ENCODE peak calls at places on chromosomes 6 and 20, in eight cellular contexts. One of them, this sample, is unnamed.

GRCh38 chr6:1436334-1437306 is 47.2 kb downstream of the FOXF2 start:
- DNase-seq in IMR-90: peak
- DNase-seq in foreskin fibroblast: peak
- DNase-seq in cardiac fibroblast: peak
- DNase-seq in AG04450: peak
- DNase-seq in adrenal gland: peak
- DNase-seq in fibroblast of lung: peak
- DNase-seq in ovary: no peak
- DNase-seq in this sample: peak

GRCh38 chr6:112274774-112275173 is 20.4 kb upstream of the LAMA4 start:
- DNase-seq in foreskin fibroblast: no peak
- DNase-seq in adrenal gland: no peak
- DNase-seq in fibroblast of lung: no peak
- DNase-seq in ovary: no peak
- DNase-seq in cardiac fibroblast: no peak
- DNase-seq in IMR-90: no peak
- DNase-seq in AG04450: no peak
- DNase-seq in this sample: no peak

GRCh38 chr6:136527831-136528230 is 22.4 kb downstream of the MAP7 start:
- DNase-seq in IMR-90: no peak
- DNase-seq in foreskin fibroblast: peak
- DNase-seq in adrenal gland: no peak
- DNase-seq in AG04450: no peak
- DNase-seq in ovary: no peak
- DNase-seq in cardiac fibroblast: no peak
- DNase-seq in fibroblast of lung: no peak
- DNase-seq in this sample: no peak

GRCh38 chr6:136669299-136669699 is 119.1 kb upstream of the MAP7 start:
- DNase-seq in adrenal gland: no peak
- DNase-seq in foreskin fibroblast: peak
- DNase-seq in IMR-90: peak
- DNase-seq in fibroblast of lung: peak
- DNase-seq in AG04450: peak
- DNase-seq in ovary: no peak
- DNase-seq in cardiac fibroblast: peak
- DNase-seq in this sample: peak

GRCh38 chr6:110034637-110035096 is 56.6 kb downstream of the GPR6 start:
- DNase-seq in adrenal gland: no peak
- DNase-seq in fibroblast of lung: no peak
- DNase-seq in foreskin fibroblast: no peak
- DNase-seq in cardiac fibroblast: no peak
- DNase-seq in ovary: no peak
- DNase-seq in AG04450: no peak
- DNase-seq in IMR-90: no peak
- DNase-seq in this sample: no peak

GRCh38 chr20:61259741-61260140 is 7.7 kb downstream of the CDH4 start:
- DNase-seq in IMR-90: no peak
- DNase-seq in fibroblast of lung: no peak
- DNase-seq in ovary: no peak
- DNase-seq in cardiac fibroblast: no peak
- DNase-seq in AG04450: no peak
- DNase-seq in adrenal gland: no peak
- DNase-seq in foreskin fibroblast: no peak
- DNase-seq in this sample: no peak

GRCh38 chr6:112050417-112050816 is 3.5 kb upstream of the CCN6 start:
- DNase-seq in cardiac fibroblast: no peak
- DNase-seq in IMR-90: no peak
- DNase-seq in ovary: no peak
- DNase-seq in foreskin fibroblast: no peak
- DNase-seq in fibroblast of lung: no peak
- DNase-seq in AG04450: no peak
- DNase-seq in adrenal gland: no peak
- DNase-seq in this sample: no peak

GRCh38 chr6:169396554-169397163 is 143.0 kb upstream of the THBS2 start:
- DNase-seq in foreskin fibroblast: no peak
- DNase-seq in fibroblast of lung: no peak
- DNase-seq in adrenal gland: no peak
- DNase-seq in IMR-90: no peak
- DNase-seq in AG04450: no peak
- DNase-seq in cardiac fibroblast: no peak
- DNase-seq in ovary: no peak
- DNase-seq in this sample: no peak

GRCh38 chr6:148500402-148500801 is 157.8 kb downstream of the SASH1 start:
- DNase-seq in adrenal gland: no peak
- DNase-seq in cardiac fibroblast: no peak
- DNase-seq in ovary: no peak
- DNase-seq in foreskin fibroblast: no peak
- DNase-seq in AG04450: no peak
- DNase-seq in IMR-90: no peak
- DNase-seq in fibroblast of lung: no peak
- DNase-seq in this sample: no peak

GRCh38 chr20:297925-298754 is 770 bp downstream of the ZCCHC3 start:
- DNase-seq in fibroblast of lung: peak
- DNase-seq in cardiac fibroblast: peak
- DNase-seq in AG04450: no peak
- DNase-seq in ovary: peak
- DNase-seq in IMR-90: peak
- DNase-seq in foreskin fibroblast: peak
- DNase-seq in adrenal gland: peak
- DNase-seq in this sample: peak

GRCh38 chr6:167393731-167394130 is 68.8 kb downstream of the TTLL2 start:
- DNase-seq in IMR-90: no peak
- DNase-seq in fibroblast of lung: no peak
- DNase-seq in ovary: no peak
- DNase-seq in adrenal gland: no peak
- DNase-seq in AG04450: no peak
- DNase-seq in cardiac fibroblast: no peak
- DNase-seq in foreskin fibroblast: no peak
- DNase-seq in this sample: no peak

GRCh38 chr6:107083047-107083768 is 32.1 kb downstream of the BEND3 start:
- DNase-seq in IMR-90: no peak
- DNase-seq in AG04450: no peak
- DNase-seq in adrenal gland: no peak
- DNase-seq in cardiac fibroblast: no peak
- DNase-seq in fibroblast of lung: no peak
- DNase-seq in ovary: no peak
- DNase-seq in foreskin fibroblast: no peak
- DNase-seq in this sample: no peak

GRCh38 chr6:33935439-33936080 is 131.8 kb upstream of the MLN start:
- DNase-seq in ovary: no peak
- DNase-seq in AG04450: no peak
- DNase-seq in fibroblast of lung: no peak
- DNase-seq in IMR-90: no peak
- DNase-seq in cardiac fibroblast: no peak
- DNase-seq in foreskin fibroblast: no peak
- DNase-seq in adrenal gland: no peak
- DNase-seq in this sample: no peak

GRCh38 chr6:53869964-53870363 is 75.2 kb downstream of the LRRC1 start:
- DNase-seq in ovary: no peak
- DNase-seq in AG04450: no peak
- DNase-seq in fibroblast of lung: no peak
- DNase-seq in foreskin fibroblast: no peak
- DNase-seq in IMR-90: no peak
- DNase-seq in adrenal gland: no peak
- DNase-seq in cardiac fibroblast: peak
- DNase-seq in this sample: peak

GRCh38 chr6:73694711-73695411 is 1.1 kb upstream of the CD109 start:
- DNase-seq in ovary: no peak
- DNase-seq in IMR-90: peak
- DNase-seq in AG04450: no peak
- DNase-seq in foreskin fibroblast: peak
- DNase-seq in cardiac fibroblast: peak
- DNase-seq in adrenal gland: no peak
- DNase-seq in fibroblast of lung: peak
- DNase-seq in this sample: peak

GRCh38 chr6:147158881-147159280 is 45.3 kb upstream of the STXBP5 start:
- DNase-seq in adrenal gland: no peak
- DNase-seq in ovary: no peak
- DNase-seq in cardiac fibroblast: no peak
- DNase-seq in AG04450: no peak
- DNase-seq in IMR-90: no peak
- DNase-seq in fibroblast of lung: no peak
- DNase-seq in foreskin fibroblast: no peak
- DNase-seq in this sample: no peak

GRCh38 chr6:152948150-152948768 is 34.6 kb downstream of the FBXO5 start:
- DNase-seq in fibroblast of lung: peak
- DNase-seq in foreskin fibroblast: peak
- DNase-seq in IMR-90: peak
- DNase-seq in adrenal gland: no peak
- DNase-seq in ovary: no peak
- DNase-seq in cardiac fibroblast: peak
- DNase-seq in AG04450: peak
- DNase-seq in this sample: peak

GRCh38 chr20:16747291-16747811 is 807 bp upstream of the OTOR start:
- DNase-seq in IMR-90: no peak
- DNase-seq in adrenal gland: no peak
- DNase-seq in AG04450: no peak
- DNase-seq in ovary: no peak
- DNase-seq in cardiac fibroblast: no peak
- DNase-seq in foreskin fibroblast: no peak
- DNase-seq in fibroblast of lung: no peak
- DNase-seq in this sample: no peak

GRCh38 chr6:70706491-70707123 is 38.9 kb downstream of the SMAP1 start:
- DNase-seq in ovary: no peak
- DNase-seq in adrenal gland: no peak
- DNase-seq in fibroblast of lung: peak
- DNase-seq in cardiac fibroblast: peak
- DNase-seq in IMR-90: peak
- DNase-seq in foreskin fibroblast: peak
- DNase-seq in AG04450: peak
- DNase-seq in this sample: peak

GRCh38 chr6:70705772-70706171 is 38.1 kb downstream of the SMAP1 start:
- DNase-seq in AG04450: no peak
- DNase-seq in ovary: no peak
- DNase-seq in adrenal gland: no peak
- DNase-seq in IMR-90: no peak
- DNase-seq in fibroblast of lung: no peak
- DNase-seq in foreskin fibroblast: no peak
- DNase-seq in cardiac fibroblast: no peak
- DNase-seq in this sample: no peak

GRCh38 chr6:70709826-70710225 is 42.1 kb downstream of the SMAP1 start:
- DNase-seq in ovary: no peak
- DNase-seq in fibroblast of lung: peak
- DNase-seq in IMR-90: peak
- DNase-seq in foreskin fibroblast: peak
- DNase-seq in AG04450: peak
- DNase-seq in adrenal gland: no peak
- DNase-seq in cardiac fibroblast: peak
- DNase-seq in this sample: peak

GRCh38 chr6:70708448-70708847 is 40.8 kb downstream of the SMAP1 start:
- DNase-seq in foreskin fibroblast: no peak
- DNase-seq in AG04450: no peak
- DNase-seq in ovary: no peak
- DNase-seq in cardiac fibroblast: no peak
- DNase-seq in adrenal gland: no peak
- DNase-seq in IMR-90: no peak
- DNase-seq in fibroblast of lung: no peak
- DNase-seq in this sample: no peak

DNA sequence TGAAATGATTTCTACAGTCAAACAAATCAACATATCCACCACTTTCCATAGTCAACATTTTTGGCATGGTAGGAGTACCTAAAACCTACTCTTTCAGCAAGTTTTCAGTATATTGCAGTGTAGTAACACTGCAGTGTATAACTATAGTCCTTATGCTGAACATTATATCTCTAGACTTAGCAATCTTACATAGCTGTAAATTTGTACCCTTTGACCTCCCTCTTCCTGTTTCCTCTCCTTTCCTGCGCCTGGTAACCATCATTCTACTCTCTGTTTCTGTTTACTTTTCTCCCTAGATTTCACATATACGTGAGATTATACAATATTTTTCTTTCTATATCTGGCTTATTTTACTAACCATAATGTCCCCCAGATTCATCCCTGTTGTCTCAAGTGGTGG is 40.2 kb downstream of the SMAP1 start:
- DNase-seq in AG04450: no peak
- DNase-seq in fibroblast of lung: no peak
- DNase-seq in ovary: no peak
- DNase-seq in cardiac fibroblast: no peak
- DNase-seq in foreskin fibroblast: no peak
- DNase-seq in adrenal gland: no peak
- DNase-seq in IMR-90: no peak
- DNase-seq in this sample: no peak
- TF ChIP-seq CTCF in AG04450: no peak
- TF ChIP-seq CTCF in fibroblast of lung: no peak
- TF ChIP-seq CTCF in ovary: no peak
- TF ChIP-seq CTCF in cardiac fibroblast: no peak
- TF ChIP-seq CTCF in foreskin fibroblast: no peak
- TF ChIP-seq CTCF in adrenal gland: no peak
- TF ChIP-seq CTCF in IMR-90: no peak
- TF ChIP-seq CTCF in this sample: no peak

GRCh38 chr20:3405139-3405538 is 2.3 kb downstream of the DNAAF9 start:
- DNase-seq in AG04450: no peak
- DNase-seq in IMR-90: no peak
- DNase-seq in adrenal gland: no peak
- DNase-seq in foreskin fibroblast: no peak
- DNase-seq in cardiac fibroblast: no peak
- DNase-seq in fibroblast of lung: no peak
- DNase-seq in ovary: no peak
- DNase-seq in this sample: no peak
- H3K4me3 ChIP-seq in AG04450: peak
- H3K4me3 ChIP-seq in IMR-90: no peak
- H3K4me3 ChIP-seq in adrenal gland: peak
- H3K4me3 ChIP-seq in foreskin fibroblast: peak
- H3K4me3 ChIP-seq in cardiac fibroblast: no peak
- H3K4me3 ChIP-seq in fibroblast of lung: no peak
- H3K4me3 ChIP-seq in ovary: no peak
- H3K4me3 ChIP-seq in this sample: no peak

GRCh38 chr6:43286995-43287716 is 10.9 kb upstream of the SLC22A7 start:
- DNase-seq in fibroblast of lung: no peak
- DNase-seq in cardiac fibroblast: no peak
- DNase-seq in foreskin fibroblast: no peak
- DNase-seq in ovary: no peak
- DNase-seq in adrenal gland: peak
- DNase-seq in AG04450: no peak
- DNase-seq in IMR-90: no peak
- DNase-seq in this sample: no peak
- TF ChIP-seq CTCF in fibroblast of lung: no peak
- TF ChIP-seq CTCF in cardiac fibroblast: peak
- TF ChIP-seq CTCF in foreskin fibroblast: peak
- TF ChIP-seq CTCF in ovary: no peak
- TF ChIP-seq CTCF in adrenal gland: no peak
- TF ChIP-seq CTCF in AG04450: peak
- TF ChIP-seq CTCF in IMR-90: no peak
- TF ChIP-seq CTCF in this sample: peak

DNA sequence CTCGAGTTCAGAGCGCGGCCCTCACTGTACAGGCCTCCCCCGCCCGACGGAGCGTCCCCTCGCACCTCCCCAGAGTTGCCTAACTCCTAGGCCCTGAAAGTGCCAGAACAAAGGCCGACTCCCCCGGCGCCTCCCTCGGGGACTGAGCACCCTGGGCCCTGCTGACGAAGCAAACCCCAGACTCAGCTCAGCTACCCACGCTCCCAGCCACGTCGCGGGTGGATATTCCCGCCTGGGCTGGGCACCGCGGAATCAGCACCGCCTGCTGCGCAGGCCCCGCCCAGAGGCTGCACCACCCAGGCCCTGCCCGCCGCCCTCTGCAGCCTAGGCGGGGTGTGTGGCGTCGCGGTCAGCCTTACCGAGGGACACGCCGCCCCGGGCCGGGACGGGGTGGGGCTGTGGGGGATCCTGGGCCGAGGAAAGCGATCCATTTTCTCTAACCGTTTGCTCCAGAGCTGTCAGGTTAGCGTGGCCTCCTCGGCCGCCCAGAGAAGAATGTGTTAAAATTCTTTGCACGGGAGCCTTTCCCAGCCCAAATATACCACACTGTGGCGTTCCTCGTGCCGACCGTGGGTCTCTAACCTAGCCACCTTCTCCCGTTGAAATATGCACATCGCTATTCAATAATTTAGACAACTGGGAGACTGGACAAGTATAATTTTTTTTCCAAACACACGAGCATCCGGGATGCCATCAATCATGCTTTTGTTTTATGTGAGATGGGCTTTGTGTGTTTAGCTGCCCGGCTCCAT is 31.4 kb downstream of the TFAP2A start:
- DNase-seq in adrenal gland: no peak
- DNase-seq in AG04450: no peak
- DNase-seq in ovary: no peak
- DNase-seq in fibroblast of lung: no peak
- DNase-seq in cardiac fibroblast: no peak
- DNase-seq in foreskin fibroblast: peak
- DNase-seq in IMR-90: no peak
- DNase-seq in this sample: no peak
- H3K4me3 ChIP-seq in adrenal gland: no peak
- H3K4me3 ChIP-seq in AG04450: no peak
- H3K4me3 ChIP-seq in ovary: no peak
- H3K4me3 ChIP-seq in fibroblast of lung: no peak
- H3K4me3 ChIP-seq in cardiac fibroblast: no peak
- H3K4me3 ChIP-seq in foreskin fibroblast: peak
- H3K4me3 ChIP-seq in IMR-90: no peak
- H3K4me3 ChIP-seq in this sample: no peak

This sample was measured in choroid plexus epithelial cell.